ENCODE peak calls at places on chromosomes 2 and 18, in seven cellular contexts. X is EL; Y is Daoy; P is HTR-8/SVneo; C is activated CD4-positive, alpha-beta T cell treated with anti-CD3 and anti-CD28 coated beads, Interleukin-2, amount 50 U/mL, for 48 hours; R is small intestine; M is cardiac muscle cell. Q is an unnamed sample.

GRCh38 chr2:134288814-134289213 is 34.9 kb downstream of the MGAT5 start:
- DNase-seq in X (no peak), Y (no peak), P (no peak), C (no peak), R (no peak), M (no peak), Q (no peak)

GRCh38 chr2:43269074-43269572 is 42.7 kb upstream of the ZFP36L2 start:
- DNase-seq in X (peak), Y (peak), P (peak), C (no peak), R (peak), M (peak), Q (no peak)

GRCh38 chr2:60354713-60355112 is 198.7 kb downstream of the BCL11A start:
- DNase-seq in X (no peak), Y (no peak), P (no peak), C (no peak), R (no peak), M (peak), Q (no peak)

GRCh38 chr2:137511526-137511925 is 452.7 kb upstream of the HNMT start:
- DNase-seq in X (no peak), Y (no peak), P (no peak), C (no peak), R (no peak), M (no peak), Q (no peak)

GRCh38 chr18:46069524-46069923 is 2.5 kb downstream of the PSTPIP2 start:
- DNase-seq in X (no peak), Y (no peak), P (no peak), C (no peak), R (no peak), M (no peak), Q (no peak)

GRCh38 chr2:239178954-239179353 is 221.9 kb downstream of the HDAC4 start:
- DNase-seq in X (no peak), Y (no peak), P (no peak), C (no peak), R (no peak), M (no peak), Q (no peak)

GRCh38 chr2:234980476-234981187 is 28.8 kb downstream of the SH3BP4 start:
- DNase-seq in X (no peak), Y (peak), P (no peak), C (no peak), R (peak), M (no peak), Q (no peak)

GRCh38 chr2:73091696-73092095 is 20.2 kb upstream of the SFXN5 start:
- DNase-seq in X (no peak), Y (no peak), P (no peak), C (no peak), R (no peak), M (no peak), Q (no peak)

GRCh38 chr2:210586381-210586780 is 30.0 kb downstream of the CPS1 start:
- DNase-seq in X (no peak), Y (no peak), P (no peak), C (no peak), R (no peak), M (no peak), Q (no peak)

GRCh38 chr18:35028556-35028955 is 12.7 kb upstream of the MAPRE2 start:
- DNase-seq in X (peak), Y (no peak), P (no peak), C (no peak), R (no peak), M (no peak), Q (no peak)

GRCh38 chr2:18047896-18048657 is 169.6 kb downstream of the KCNS3 start:
- DNase-seq in X (peak), Y (peak), P (peak), C (no peak), R (no peak), M (no peak), Q (no peak)

GRCh38 chr2:52629944-52630343 is 1137.7 kb upstream of the CHAC2 start:
- DNase-seq in X (no peak), Y (no peak), P (no peak), C (no peak), R (no peak), M (no peak), Q (no peak)

GRCh38 chr2:241686322-241686648 is 330 bp downstream of the DTYMK start:
- DNase-seq in X (no peak), Y (no peak), P (no peak), C (peak), R (no peak), M (no peak), Q (no peak)

GRCh38 chr2:22486343-22486742 is 898.6 kb upstream of the KLHL29 start:
- DNase-seq in X (no peak), Y (no peak), P (no peak), C (no peak), R (no peak), M (peak), Q (no peak)

GRCh38 chr2:138307099-138307498 is 194.5 kb upstream of the SPOPL start:
- DNase-seq in X (no peak), Y (no peak), P (no peak), C (no peak), R (no peak), M (no peak), Q (no peak)

GRCh38 chr2:68454719-68455118 is 12.4 kb downstream of the FBXO48 start:
- DNase-seq in X (no peak), Y (no peak), P (no peak), C (no peak), R (no peak), M (no peak), Q (no peak)

GRCh38 chr2:170997893-170998477 is 68.9 kb downstream of the GORASP2 start:
- DNase-seq in X (no peak), Y (no peak), P (no peak), C (no peak), R (no peak), M (no peak), Q (no peak)

GRCh38 chr2:112253261-112253807 is 1.5 kb downstream of the ZC3H8 start:
- DNase-seq in X (no peak), Y (no peak), P (no peak), C (no peak), R (no peak), M (no peak), Q (no peak)

GRCh38 chr2:241941691-241942301 is 72.3 kb downstream of the RTP5 start:
- DNase-seq in X (no peak), Y (no peak), P (no peak), C (no peak), R (peak), M (no peak), Q (no peak)

GRCh38 chr2:170307052-170307451 is 129.1 kb downstream of the MYO3B start:
- DNase-seq in X (no peak), Y (no peak), P (no peak), C (no peak), R (peak), M (no peak), Q (no peak)

GRCh38 chr2:30224147-30224546 is 7.2 kb upstream of the LBH start:
- DNase-seq in X (no peak), Y (no peak), P (no peak), C (no peak), R (peak), M (peak), Q (no peak)

GRCh38 chr2:170396799-170397459 is 219.0 kb downstream of the MYO3B start:
- DNase-seq in X (peak), Y (no peak), P (peak), C (no peak), R (peak), M (no peak), Q (peak)

GRCh38 chr2:75466708-75467311 is 93.9 kb downstream of the EVA1A start:
- DNase-seq in X (peak), Y (peak), P (peak), C (peak), R (peak), M (peak), Q (peak)

GRCh38 chr2:96549967-96550786 is 13.6 kb downstream of the ARID5A start:
- DNase-seq in X (no peak), Y (no peak), P (no peak), C (no peak), R (peak), M (peak), Q (peak)

GRCh38 chr2:14634223-14634884 is 1.8 kb downstream of the LRATD1 start:
- DNase-seq in X (peak), Y (peak), P (no peak), C (peak), R (peak), M (peak), Q (peak)